ENCODE peak calls at places on chromosomes 11 and 22, in seven cellular contexts. K, Z, O, T, B, G and P are unnamed samples.

GRCh38 chr22:46726066-46726985 is 11.7 kb downstream of the CERK start:
- DNase-seq in T (no peak), O (no peak), B (no peak), K (no peak), G (no peak), Z (no peak), P (no peak)

GRCh38 chr11:126167476-126167875 is 44.0 kb downstream of the RPUSD4 start:
- DNase-seq in K (no peak), T (no peak), G (no peak), Z (no peak), B (no peak), O (no peak), P (no peak)

GRCh38 chr11:121226415-121227263 is 65.9 kb upstream of the SC5D start:
- DNase-seq in K (no peak), O (no peak), Z (no peak), T (no peak), G (no peak), B (no peak), P (no peak)

GRCh38 chr11:71525188-71525937 is 1.7 kb upstream of the KRTAP5-7 start:
- DNase-seq in T (no peak), K (no peak), O (no peak), B (no peak), G (no peak), Z (no peak), P (no peak)

GRCh38 chr11:108115495-108116140 is 5.7 kb upstream of the ACAT1 start:
- DNase-seq in B (peak), G (peak), Z (no peak), K (no peak), T (no peak), O (no peak), P (peak)

GRCh38 chr22:31350410-31350863 is 4.3 kb upstream of the PATZ1 start:
- DNase-seq in B (peak), T (no peak), G (peak), O (no peak), Z (no peak), K (no peak), P (no peak)

GRCh38 chr11:60528934-60529333 is 13.7 kb downstream of the MS4A13 start:
- DNase-seq in O (no peak), G (no peak), K (no peak), T (no peak), B (no peak), Z (no peak), P (no peak)

GRCh38 chr11:20599424-20600346 is at the start of gene SLC6A5:
- DNase-seq in Z (peak), O (no peak), K (no peak), G (peak), B (peak), T (peak), P (no peak)

GRCh38 chr22:36303874-36304273 is 50.9 kb downstream of the APOL1 start:
- DNase-seq in G (no peak), O (no peak), Z (no peak), K (no peak), B (no peak), T (no peak), P (no peak)

GRCh38 chr11:1387961-1388762 is 1.6 kb upstream of the BRSK2 start:
- DNase-seq in G (no peak), O (no peak), B (no peak), Z (no peak), K (no peak), T (no peak), P (no peak)